ENCODE peak calls at places on chromosomes 16 and 17, in nine cellular contexts. One of them, this sample, is unnamed. For H3K4me1, the result is how much of the 10 kb centered on the place peaks cover.

GRCh38 chr16:1491327-1491726 is 1.8 kb upstream of the TELO2 start:
- DNase-seq in H1: no peak
- DNase-seq in spleen: peak
- DNase-seq in SK-N-SH: no peak
- DNase-seq in transverse colon: no peak
- DNase-seq in HCT116: no peak
- DNase-seq in GM23338: peak
- DNase-seq in prostate gland: no peak
- DNase-seq in breast epithelium: no peak
- DNase-seq in this sample: no peak

GRCh38 chr16:1330260-1330914 is 3.1 kb upstream of the BAIAP3 start:
- DNase-seq in H1: peak
- DNase-seq in spleen: no peak
- DNase-seq in SK-N-SH: no peak
- DNase-seq in transverse colon: no peak
- DNase-seq in HCT116: no peak
- DNase-seq in GM23338: peak
- DNase-seq in prostate gland: no peak
- DNase-seq in breast epithelium: no peak
- DNase-seq in this sample: no peak

GRCh38 chr16:35431829-35432663 is 1972.6 kb downstream of the TP53TG3F start:
- DNase-seq in H1: peak
- DNase-seq in spleen: no peak
- DNase-seq in SK-N-SH: peak
- DNase-seq in transverse colon: no peak
- DNase-seq in HCT116: no peak
- DNase-seq in GM23338: peak
- DNase-seq in prostate gland: no peak
- DNase-seq in breast epithelium: no peak
- DNase-seq in this sample: no peak

GRCh38 chr17:39781028-39781800 is 43.5 kb downstream of the GRB7 start:
- DNase-seq in H1: no peak
- DNase-seq in spleen: no peak
- DNase-seq in SK-N-SH: no peak
- DNase-seq in transverse colon: no peak
- DNase-seq in HCT116: no peak
- DNase-seq in GM23338: no peak
- DNase-seq in prostate gland: no peak
- DNase-seq in breast epithelium: no peak
- DNase-seq in this sample: no peak

GRCh38 chr16:9706217-9706616 is 476.0 kb downstream of the GRIN2A start:
- DNase-seq in H1: no peak
- DNase-seq in spleen: no peak
- DNase-seq in SK-N-SH: no peak
- DNase-seq in transverse colon: no peak
- DNase-seq in HCT116: no peak
- DNase-seq in GM23338: no peak
- DNase-seq in prostate gland: no peak
- DNase-seq in breast epithelium: no peak
- DNase-seq in this sample: no peak

GRCh38 chr16:88772871-88773811 is 11.9 kb downstream of the PIEZO1 start:
- DNase-seq in H1: no peak
- DNase-seq in spleen: no peak
- DNase-seq in SK-N-SH: no peak
- DNase-seq in transverse colon: peak
- DNase-seq in HCT116: no peak
- DNase-seq in GM23338: no peak
- DNase-seq in prostate gland: no peak
- DNase-seq in breast epithelium: peak
- DNase-seq in this sample: peak

GRCh38 chr17:15290605-15291004 is 25.5 kb upstream of the PMP22 start:
- DNase-seq in H1: no peak
- DNase-seq in spleen: no peak
- DNase-seq in SK-N-SH: no peak
- DNase-seq in transverse colon: no peak
- DNase-seq in HCT116: no peak
- DNase-seq in GM23338: no peak
- DNase-seq in prostate gland: no peak
- DNase-seq in breast epithelium: no peak
- DNase-seq in this sample: no peak

GRCh38 chr16:18979936-18980335 is 3.8 kb upstream of the TMC7 start:
- DNase-seq in H1: no peak
- DNase-seq in spleen: peak
- DNase-seq in SK-N-SH: no peak
- DNase-seq in transverse colon: no peak
- DNase-seq in HCT116: no peak
- DNase-seq in GM23338: no peak
- DNase-seq in prostate gland: no peak
- DNase-seq in breast epithelium: no peak
- DNase-seq in this sample: no peak

GRCh38 chr17:37815516-37815915 is 70.7 kb upstream of the HNF1B start:
- DNase-seq in H1: no peak
- DNase-seq in spleen: no peak
- DNase-seq in SK-N-SH: no peak
- DNase-seq in transverse colon: no peak
- DNase-seq in HCT116: no peak
- DNase-seq in GM23338: no peak
- DNase-seq in prostate gland: no peak
- DNase-seq in breast epithelium: no peak
- DNase-seq in this sample: no peak

GRCh38 chr17:57086069-57086930 is 1.3 kb downstream of the AKAP1 start:
- DNase-seq in H1: peak
- DNase-seq in spleen: no peak
- DNase-seq in SK-N-SH: peak
- DNase-seq in transverse colon: peak
- DNase-seq in HCT116: no peak
- DNase-seq in GM23338: peak
- DNase-seq in prostate gland: no peak
- DNase-seq in breast epithelium: no peak
- DNase-seq in this sample: peak

GRCh38 chr16:50040028-50040427 is 15.0 kb downstream of the CNEP1R1 start:
- DNase-seq in H1: no peak
- DNase-seq in spleen: no peak
- DNase-seq in SK-N-SH: no peak
- DNase-seq in transverse colon: no peak
- DNase-seq in HCT116: no peak
- DNase-seq in GM23338: peak
- DNase-seq in prostate gland: no peak
- DNase-seq in breast epithelium: no peak
- DNase-seq in this sample: no peak

GRCh38 chr16:67311607-67312449 is 14.7 kb downstream of the KCTD19 start:
- DNase-seq in H1: no peak
- DNase-seq in spleen: no peak
- DNase-seq in SK-N-SH: peak
- DNase-seq in transverse colon: no peak
- DNase-seq in HCT116: peak
- DNase-seq in GM23338: no peak
- DNase-seq in prostate gland: no peak
- DNase-seq in breast epithelium: no peak
- DNase-seq in this sample: no peak

GRCh38 chr16:87836844-87837581 is 32.3 kb downstream of the SLC7A5 start:
- DNase-seq in H1: no peak
- DNase-seq in spleen: no peak
- DNase-seq in SK-N-SH: no peak
- DNase-seq in transverse colon: no peak
- DNase-seq in HCT116: no peak
- DNase-seq in GM23338: no peak
- DNase-seq in prostate gland: no peak
- DNase-seq in breast epithelium: no peak
- DNase-seq in this sample: no peak

GRCh38 chr16:70695351-70696070 is 9.7 kb upstream of the MTSS2 start:
- DNase-seq in H1: no peak
- DNase-seq in spleen: peak
- DNase-seq in SK-N-SH: peak
- DNase-seq in transverse colon: peak
- DNase-seq in HCT116: no peak
- DNase-seq in GM23338: peak
- DNase-seq in prostate gland: no peak
- DNase-seq in breast epithelium: no peak
- DNase-seq in this sample: no peak

GRCh38 chr16:25020112-25020591 is 5.0 kb upstream of the ARHGAP17 start:
- DNase-seq in H1: no peak
- DNase-seq in spleen: no peak
- DNase-seq in SK-N-SH: no peak
- DNase-seq in transverse colon: no peak
- DNase-seq in HCT116: no peak
- DNase-seq in GM23338: no peak
- DNase-seq in prostate gland: no peak
- DNase-seq in breast epithelium: no peak
- DNase-seq in this sample: peak

DNA sequence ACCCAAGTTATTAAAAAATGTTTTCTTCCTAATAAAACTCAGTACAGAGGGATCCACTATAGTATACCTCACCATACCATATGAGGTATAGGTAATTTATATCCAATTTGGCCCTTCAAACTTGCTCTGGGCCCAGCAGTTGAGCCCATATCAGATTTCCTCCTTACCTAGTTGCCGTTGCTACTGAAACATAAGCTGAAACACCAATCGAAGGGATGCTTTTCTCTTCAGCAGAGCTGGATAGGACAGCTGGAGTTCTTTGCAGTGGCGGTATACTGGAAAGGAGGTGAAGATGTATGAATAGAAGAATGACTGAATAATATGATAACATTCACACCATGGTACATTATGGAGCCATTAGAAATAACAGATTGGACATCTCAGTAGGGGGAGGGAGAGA is 42.7 kb downstream of the TNRC6C start:
- DNase-seq in H1: no peak
- DNase-seq in spleen: no peak
- DNase-seq in SK-N-SH: peak
- DNase-seq in transverse colon: no peak
- DNase-seq in HCT116: no peak
- DNase-seq in GM23338: peak
- DNase-seq in prostate gland: no peak
- DNase-seq in breast epithelium: no peak
- DNase-seq in this sample: no peak
- H3K27ac ChIP-seq in H1: no peak
- H3K27ac ChIP-seq in spleen: no peak
- H3K27ac ChIP-seq in SK-N-SH: peak
- H3K27ac ChIP-seq in transverse colon: no peak
- H3K27ac ChIP-seq in HCT116: no peak
- H3K27ac ChIP-seq in GM23338: no peak
- H3K27ac ChIP-seq in prostate gland: no peak
- H3K27ac ChIP-seq in breast epithelium: no peak
- H3K27ac ChIP-seq in this sample: no peak

GRCh38 chr17:47203984-47204721 is 5.0 kb upstream of the MYL4 start:
- DNase-seq in H1: no peak
- DNase-seq in spleen: no peak
- DNase-seq in SK-N-SH: no peak
- DNase-seq in transverse colon: no peak
- DNase-seq in HCT116: no peak
- DNase-seq in GM23338: no peak
- DNase-seq in prostate gland: no peak
- DNase-seq in breast epithelium: no peak
- DNase-seq in this sample: no peak
- H3K4me1 ChIP-seq in H1: under half
- H3K4me1 ChIP-seq in spleen: half or more
- H3K4me1 ChIP-seq in SK-N-SH: under half
- H3K4me1 ChIP-seq in transverse colon: under half
- H3K4me1 ChIP-seq in HCT116: under half
- H3K4me1 ChIP-seq in GM23338: under half
- H3K4me1 ChIP-seq in prostate gland: under half
- H3K4me1 ChIP-seq in breast epithelium: under half
- H3K4me1 ChIP-seq in this sample: under half

DNA sequence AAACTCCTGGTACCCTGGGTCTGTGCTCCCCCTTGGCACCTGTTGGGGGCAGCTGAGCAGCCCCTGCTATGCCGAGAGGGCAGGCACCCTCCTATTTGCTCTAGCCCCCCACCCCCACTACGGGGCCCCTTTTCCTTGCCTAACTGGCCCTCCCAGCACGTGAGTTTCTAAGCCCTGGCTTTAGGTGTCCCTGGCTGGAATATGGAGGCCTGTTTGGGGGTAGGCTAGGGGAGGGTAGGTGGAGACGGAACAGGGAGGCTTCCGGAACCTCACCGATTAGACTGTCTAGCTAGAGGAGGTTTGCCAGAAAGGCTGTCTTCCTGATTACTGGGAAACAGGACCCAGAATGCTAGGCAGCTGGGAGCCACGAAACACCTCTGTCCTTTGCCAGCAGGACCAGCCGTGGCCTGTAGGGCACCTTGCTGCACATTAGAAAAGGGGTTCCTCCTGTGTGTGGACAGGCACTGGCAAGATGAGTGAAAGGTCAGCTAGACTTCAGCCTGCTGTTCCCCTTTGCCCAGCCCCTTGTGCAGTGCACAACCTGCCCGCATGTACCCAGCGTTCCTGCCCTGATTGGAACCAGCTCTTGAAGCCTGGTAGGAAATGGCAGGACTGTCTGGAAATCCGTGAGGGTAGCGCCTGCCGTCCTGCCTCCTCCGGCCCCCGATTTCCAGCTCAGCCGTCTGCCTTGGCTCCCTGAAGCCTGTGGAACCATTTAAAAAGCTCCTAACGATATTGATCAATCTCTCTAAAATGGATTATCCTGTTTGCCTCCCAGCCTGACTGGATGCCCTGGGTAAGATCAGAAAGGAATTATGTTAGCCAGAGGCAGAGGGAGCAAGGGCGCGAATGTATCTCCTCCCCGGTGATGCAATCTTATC is 83.4 kb upstream of the GSE1 start:
- DNase-seq in H1: no peak
- DNase-seq in spleen: no peak
- DNase-seq in SK-N-SH: peak
- DNase-seq in transverse colon: no peak
- DNase-seq in HCT116: no peak
- DNase-seq in GM23338: peak
- DNase-seq in prostate gland: no peak
- DNase-seq in breast epithelium: no peak
- DNase-seq in this sample: no peak
- TF ChIP-seq POLR2AphosphoS5 in H1: no peak
- TF ChIP-seq POLR2AphosphoS5 in spleen: no peak
- TF ChIP-seq POLR2AphosphoS5 in SK-N-SH: no peak
- TF ChIP-seq POLR2AphosphoS5 in transverse colon: no peak
- TF ChIP-seq POLR2AphosphoS5 in HCT116: no peak
- TF ChIP-seq POLR2AphosphoS5 in GM23338: no peak
- TF ChIP-seq POLR2AphosphoS5 in prostate gland: no peak
- TF ChIP-seq POLR2AphosphoS5 in breast epithelium: no peak
- TF ChIP-seq POLR2AphosphoS5 in this sample: no peak

GRCh38 chr17:75152971-75153853 is 1.1 kb downstream of the JPT1 start:
- DNase-seq in H1: no peak
- DNase-seq in spleen: peak
- DNase-seq in SK-N-SH: peak
- DNase-seq in transverse colon: peak
- DNase-seq in HCT116: no peak
- DNase-seq in GM23338: peak
- DNase-seq in prostate gland: peak
- DNase-seq in breast epithelium: no peak
- DNase-seq in this sample: peak
- H3K27ac ChIP-seq in H1: peak
- H3K27ac ChIP-seq in spleen: no peak
- H3K27ac ChIP-seq in SK-N-SH: peak
- H3K27ac ChIP-seq in transverse colon: peak
- H3K27ac ChIP-seq in HCT116: peak
- H3K27ac ChIP-seq in GM23338: peak
- H3K27ac ChIP-seq in prostate gland: peak
- H3K27ac ChIP-seq in breast epithelium: peak
- H3K27ac ChIP-seq in this sample: no peak

GRCh38 chr17:31321481-31321880 is at the start of gene EVI2A:
- DNase-seq in H1: no peak
- DNase-seq in spleen: peak
- DNase-seq in SK-N-SH: no peak
- DNase-seq in transverse colon: peak
- DNase-seq in HCT116: no peak
- DNase-seq in GM23338: peak
- DNase-seq in prostate gland: no peak
- DNase-seq in breast epithelium: no peak
- DNase-seq in this sample: no peak
- H3K4me1 ChIP-seq in H1: under half
- H3K4me1 ChIP-seq in spleen: half or more
- H3K4me1 ChIP-seq in SK-N-SH: under half
- H3K4me1 ChIP-seq in transverse colon: under half
- H3K4me1 ChIP-seq in HCT116: under half
- H3K4me1 ChIP-seq in GM23338: under half
- H3K4me1 ChIP-seq in prostate gland: under half
- H3K4me1 ChIP-seq in breast epithelium: under half
- H3K4me1 ChIP-seq in this sample: under half

GRCh38 chr17:1724351-1724868 is at the start of gene WDR81:
- DNase-seq in H1: peak
- DNase-seq in spleen: peak
- DNase-seq in SK-N-SH: peak
- DNase-seq in transverse colon: peak
- DNase-seq in HCT116: peak
- DNase-seq in GM23338: peak
- DNase-seq in prostate gland: peak
- DNase-seq in breast epithelium: peak
- DNase-seq in this sample: peak
- TF ChIP-seq POLR2AphosphoS5 in H1: no peak
- TF ChIP-seq POLR2AphosphoS5 in spleen: peak
- TF ChIP-seq POLR2AphosphoS5 in SK-N-SH: no peak
- TF ChIP-seq POLR2AphosphoS5 in transverse colon: peak
- TF ChIP-seq POLR2AphosphoS5 in HCT116: no peak
- TF ChIP-seq POLR2AphosphoS5 in GM23338: no peak
- TF ChIP-seq POLR2AphosphoS5 in prostate gland: peak
- TF ChIP-seq POLR2AphosphoS5 in breast epithelium: peak
- TF ChIP-seq POLR2AphosphoS5 in this sample: peak

This sample was measured in sigmoid colon.